ENCODE peak calls at places on chromosomes 16 and 17, in six cellular contexts. E is A549, Z is HepG2, D is HEK293T, M is GM12878, T is K562. Q is an unnamed sample.

GRCh38 chr17:34658796-34659195 is 79.4 kb downstream of the TMEM132E start:
- DNase-seq in T (no peak), Z (no peak), D (no peak), E (no peak), M (no peak), Q (no peak)

GRCh38 chr17:29004081-29004692 is 1.6 kb downstream of the SEZ6 start:
- DNase-seq in Z (no peak), E (no peak), M (no peak), D (no peak), T (no peak), Q (peak; percentile 33)

GRCh38 chr16:11136600-11136999 is 119.4 kb downstream of the SOCS1 start:
- DNase-seq in M (no peak), T (no peak), E (no peak), Z (no peak), D (no peak), Q (no peak)

GRCh38 chr17:1673041-1673790 is 11.5 kb downstream of the PRPF8 start:
- DNase-seq in T (no peak), M (no peak), E (no peak), Z (no peak), D (no peak), Q (no peak)

GRCh38 chr17:64707077-64707591 is 45.0 kb upstream of the SMURF2 start:
- DNase-seq in E (peak; percentile 98), Z (peak; percentile 68), M (no peak), D (no peak), T (no peak), Q (peak; percentile 100)

GRCh38 chr16:62276632-62277031 is 240.4 kb upstream of the CDH8 start:
- DNase-seq in E (no peak), T (no peak), Z (no peak), D (no peak), M (no peak), Q (no peak)

GRCh38 chr17:9907883-9908648 is 3.0 kb upstream of the RCVRN start:
- DNase-seq in E (no peak), M (no peak), T (no peak), Z (no peak), D (no peak), Q (peak; percentile 73)

GRCh38 chr16:23131036-23131435 is 18.2 kb downstream of the USP31 start:
- DNase-seq in E (no peak), M (no peak), D (no peak), Z (no peak), T (no peak), Q (no peak)

GRCh38 chr17:1792495-1793446 is 30.9 kb downstream of the SERPINF1 start:
- DNase-seq in E (no peak), D (no peak), T (peak; percentile 23), Z (no peak), M (no peak), Q (no peak)

GRCh38 chr17:67433248-67433924 is 56.3 kb downstream of the PITPNC1 start:
- DNase-seq in Z (no peak), T (no peak), D (no peak), E (no peak), M (no peak), Q (no peak)

GRCh38 chr17:44209786-44210341 is 9.6 kb downstream of the UBTF start:
- DNase-seq in Z (no peak), E (no peak), D (no peak), M (no peak), T (no peak), Q (peak; percentile 40)

GRCh38 chr17:14150604-14151003 is 81.3 kb downstream of the COX10 start:
- DNase-seq in T (no peak), D (no peak), E (no peak), Z (no peak), M (no peak), Q (no peak)

GRCh38 chr17:68759343-68760140 is 158.4 kb upstream of the FAM20A start:
- DNase-seq in M (no peak), E (peak; percentile 95), Z (peak; percentile 91), D (peak; percentile 88), T (peak; percentile 93), Q (peak; percentile 93)

GRCh38 chr17:76078859-76079576 is at the start of gene ZACN:
- DNase-seq in T (no peak), E (no peak), M (no peak), Z (no peak), D (no peak), Q (no peak)

GRCh38 chr16:17287401-17287800 is 183.4 kb downstream of the XYLT1 start:
- DNase-seq in Z (no peak), M (no peak), D (no peak), E (no peak), T (no peak), Q (no peak)

GRCh38 chr17:57515662-57516211 is 229.4 kb downstream of the CCDC182 start:
- DNase-seq in D (no peak), M (no peak), E (no peak), T (no peak), Z (no peak), Q (no peak)

GRCh38 chr16:66651474-66651765 is 45.1 kb downstream of the CMTM4 start:
- DNase-seq in T (no peak), Z (no peak), M (no peak), E (no peak), D (no peak), Q (no peak)

GRCh38 chr17:17729620-17730249 is 48.5 kb downstream of the RAI1 start:
- DNase-seq in Z (peak; percentile 30), D (peak; percentile 39), T (peak; percentile 44), M (no peak), E (peak; percentile 79), Q (no peak)

GRCh38 chr17:58447039-58447975 is 30.0 kb upstream of the RNF43 start:
- DNase-seq in Z (peak; percentile 88), T (peak; percentile 92), E (peak; percentile 83), D (peak; percentile 78), M (peak; percentile 53), Q (peak; percentile 85)

GRCh38 chr17:40530988-40531971 is 29.9 kb upstream of the TNS4 start:
- DNase-seq in T (no peak), E (no peak), M (peak; percentile 71), Z (no peak), D (no peak), Q (no peak)

GRCh38 chr17:47789611-47790520 is 31.7 kb downstream of the OSBPL7 start:
- DNase-seq in D (peak; percentile 85), E (peak; percentile 92), M (no peak), T (peak; percentile 66), Z (no peak), Q (peak; percentile 38)

GRCh38 chr17:72463287-72464102 is 342.7 kb downstream of the SOX9 start:
- DNase-seq in M (peak; percentile 81), Z (no peak), E (no peak), D (no peak), T (no peak), Q (no peak)

GRCh38 chr17:32482568-32483320 is 4.0 kb upstream of the CDK5R1 start:
- DNase-seq in Z (no peak), T (no peak), D (no peak), E (no peak), M (no peak), Q (peak; percentile 33)

GRCh38 chr17:78185981-78186688 is 717 bp downstream of the TK1 start:
- DNase-seq in E (peak; percentile 73), T (peak; percentile 72), Z (no peak), D (peak; percentile 43), M (no peak), Q (no peak)

GRCh38 chr17:2710804-2711607 is 558 bp downstream of the CLUH start:
- DNase-seq in M (no peak), E (no peak), D (peak; percentile 32), T (no peak), Z (peak; percentile 75), Q (no peak)

GRCh38 chr16:55037051-55037450 is 106.4 kb downstream of the IRX5 start:
- DNase-seq in E (no peak), D (no peak), M (no peak), Z (no peak), T (no peak), Q (no peak)

GRCh38 chr17:76734080-76734840 is 2.9 kb downstream of the SRSF2 start:
- DNase-seq in T (peak; percentile 47), Z (no peak), E (no peak), D (no peak), M (no peak), Q (peak; percentile 49)

DNA sequence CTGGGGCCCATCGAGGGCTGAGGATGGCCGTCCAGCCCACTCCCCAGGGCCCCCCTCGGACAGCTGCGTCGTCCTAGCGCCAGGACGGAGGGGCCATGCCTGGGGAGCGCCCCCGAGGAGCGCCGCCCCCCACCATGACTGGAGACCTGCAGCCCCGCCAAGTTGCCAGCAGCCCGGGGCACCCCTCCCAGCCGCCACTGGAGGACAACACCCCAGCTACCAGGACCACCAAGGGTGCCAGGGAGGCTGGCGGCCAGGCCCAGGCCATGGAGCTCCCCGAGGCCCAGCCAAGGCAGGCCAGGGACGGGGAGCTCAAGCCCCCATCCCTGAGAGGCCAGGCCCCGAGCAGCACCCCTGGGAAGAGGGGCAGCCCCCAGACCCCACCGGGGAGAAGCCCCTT is 25.7 kb upstream of the ZFPM1 start:
- DNase-seq in M (no peak), Z (no peak), E (no peak), T (no peak), D (no peak), Q (no peak)
- TF ChIP-seq BHLHE40 in M (no peak), Z (no peak), E (no peak), T (no peak), D (no peak), Q (no peak)

GRCh38 chr16:88691924-88692560 is 5.7 kb upstream of the SNAI3 start:
- DNase-seq in Z (no peak), D (no peak), M (no peak), E (no peak), T (no peak), Q (no peak)
- TF ChIP-seq BHLHE40 in Z (no peak), D (no peak), M (peak; percentile 17), E (no peak), T (no peak), Q (no peak)

GRCh38 chr16:4566144-4566543 is 10.0 kb downstream of the C16orf96 start:
- DNase-seq in E (no peak), M (peak; percentile 21), T (no peak), Z (no peak), D (no peak), Q (no peak)

GRCh38 chr16:4570086-4570485 is 13.9 kb downstream of the C16orf96 start:
- DNase-seq in M (no peak), Z (no peak), E (no peak), T (no peak), D (no peak), Q (no peak)

GRCh38 chr16:4561565-4561964 is 5.4 kb downstream of the C16orf96 start:
- DNase-seq in D (no peak), M (no peak), E (no peak), Z (no peak), T (no peak), Q (no peak)

DNA sequence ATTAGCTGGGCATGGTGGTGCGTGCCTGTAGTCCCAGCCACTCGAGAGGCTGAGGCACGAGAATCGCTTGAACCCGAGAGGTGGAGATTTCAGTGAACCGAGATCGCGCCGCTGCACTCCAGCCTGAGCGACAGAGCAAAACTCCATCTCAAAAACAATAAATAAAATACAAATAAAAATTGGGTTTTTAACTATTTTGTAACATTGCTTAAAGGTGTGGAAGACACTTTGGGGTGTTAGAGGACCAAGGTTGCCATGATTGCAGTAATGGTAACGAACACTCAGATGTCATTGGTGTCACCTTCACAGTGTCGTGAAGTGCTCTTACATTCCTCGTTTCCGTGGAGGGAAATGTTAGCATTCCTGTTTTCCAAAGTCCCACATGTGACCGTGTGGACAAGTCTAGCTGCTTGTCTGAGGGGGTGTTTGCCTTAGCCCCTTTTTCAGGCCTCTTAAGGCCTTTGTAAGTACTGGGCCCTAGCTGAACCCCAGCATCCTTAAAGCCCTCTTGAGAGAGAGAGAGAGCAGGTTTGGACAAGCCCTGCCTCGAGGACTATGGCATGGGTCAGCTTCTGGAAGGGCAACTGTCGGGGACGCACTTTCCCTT is 8.6 kb downstream of the C16orf96 start:
- DNase-seq in T (no peak), D (no peak), M (no peak), E (no peak), Z (no peak), Q (no peak)
- TF ChIP-seq BHLHE40 in T (no peak), D (no peak), M (no peak), E (no peak), Z (no peak), Q (no peak)

GRCh38 chr16:57533366-57533617 is 3.1 kb downstream of the CCDC102A start:
- DNase-seq in T (no peak), Z (no peak), D (no peak), E (no peak), M (no peak), Q (no peak)
- TF ChIP-seq BHLHE40 in T (no peak), Z (no peak), D (no peak), E (no peak), M (no peak), Q (no peak)